ENCODE peak calls at places on chromosomes 2 and 18, in six cellular contexts. R is MM.1S, X is astrocyte of the spinal cord, V is fibroblast of lung, E is prostate gland, W is endothelial cell of umbilical vein. U is an unnamed sample.

GRCh38 chr2:172438064-172438421 is 10.7 kb downstream of the ITGA6 start:
- DNase-seq in R (no peak), V (no peak), X (no peak), W (no peak), E (no peak), U (peak)

GRCh38 chr2:8080063-8080462 is 601.8 kb upstream of the ID2 start:
- DNase-seq in E (no peak), V (no peak), R (no peak), W (no peak), X (no peak), U (no peak)

GRCh38 chr2:96143231-96143847 is 1.9 kb downstream of the DUSP2 start:
- DNase-seq in X (no peak), W (no peak), E (no peak), V (no peak), R (no peak), U (no peak)

GRCh38 chr18:48055351-48055750 is 124.9 kb upstream of the SMAD2 start:
- DNase-seq in E (no peak), X (no peak), W (no peak), R (no peak), V (no peak), U (no peak)

GRCh38 chr2:118058979-118059378 is 29.3 kb upstream of the INSIG2 start:
- DNase-seq in X (peak), V (peak), E (no peak), W (no peak), R (no peak), U (no peak)

GRCh38 chr2:1556286-1556685 is 143.0 kb downstream of the TPO start:
- DNase-seq in X (no peak), V (no peak), E (no peak), R (no peak), W (no peak), U (no peak)

GRCh38 chr2:218161639-218162038 is 5.1 kb downstream of the CXCR1 start:
- DNase-seq in E (no peak), W (no peak), X (no peak), V (no peak), R (no peak), U (no peak)

GRCh38 chr2:42195559-42195958 is 26.4 kb downstream of the EML4 start:
- DNase-seq in X (peak), W (peak), V (peak), E (no peak), R (no peak), U (peak)

GRCh38 chr2:221124542-221125235 is 447.4 kb downstream of the EPHA4 start:
- DNase-seq in V (peak), R (no peak), E (no peak), X (no peak), W (no peak), U (peak)

GRCh38 chr18:11081009-11081532 is 68.3 kb downstream of the PIEZO2 start:
- DNase-seq in W (no peak), V (peak), R (no peak), X (no peak), E (no peak), U (no peak)

GRCh38 chr2:67627456-67627855 is 230.3 kb downstream of the ETAA1 start:
- DNase-seq in R (no peak), W (no peak), E (no peak), X (no peak), V (no peak), U (no peak)

DNA sequence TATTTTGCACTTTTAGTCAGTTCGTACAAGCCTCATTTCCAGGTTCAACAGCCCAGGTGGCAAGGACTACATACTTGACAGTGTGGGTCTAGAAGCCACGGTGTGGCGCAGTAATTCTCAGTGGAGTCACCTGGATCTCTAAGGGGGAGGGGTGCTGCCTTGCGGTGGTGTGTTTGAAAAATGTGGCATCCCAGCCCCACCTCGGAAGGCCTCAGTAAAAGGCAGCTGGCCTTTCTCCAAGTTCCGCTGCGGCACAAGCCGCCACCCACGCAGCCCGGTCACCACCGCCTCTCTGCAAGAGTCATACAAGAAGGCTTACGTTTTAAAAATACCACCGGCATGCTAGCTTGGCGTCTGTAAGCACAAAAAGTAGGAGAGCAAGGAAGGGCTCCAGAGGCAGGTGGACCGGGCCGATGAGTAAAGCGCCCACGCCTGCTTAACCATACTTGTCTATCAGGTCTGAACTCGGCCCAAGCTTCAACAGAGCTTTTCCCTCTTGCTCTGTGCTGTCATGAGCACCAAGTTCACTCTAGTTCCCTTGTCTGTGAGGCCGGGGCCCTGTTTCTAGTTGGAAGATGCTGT is 49.5 kb downstream of the SPRED2 start:
- DNase-seq in V (peak), R (peak), W (no peak), X (peak), E (peak), U (peak)
- H3K4me3 ChIP-seq in V (no peak), R (peak), W (no peak), X (no peak), E (no peak), U (no peak)

DNA sequence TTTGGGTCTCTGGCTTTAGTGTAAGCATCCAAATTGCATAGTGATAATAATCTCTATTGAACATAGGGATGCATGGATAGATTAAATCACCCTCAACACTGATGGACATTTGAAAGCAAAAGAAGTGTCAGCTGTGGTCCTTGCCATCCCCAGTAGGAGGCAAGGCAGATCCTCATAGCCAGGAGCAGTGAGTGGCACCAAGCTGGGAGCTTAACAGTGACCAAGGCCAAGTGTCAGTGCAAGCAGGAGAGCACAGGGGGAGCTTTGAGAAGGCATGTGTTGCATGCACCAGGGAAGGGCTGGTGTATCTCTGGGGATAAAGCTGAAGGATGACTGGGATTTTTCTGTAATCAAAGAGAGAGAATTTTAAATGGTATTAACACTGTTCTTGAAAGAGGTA is 14.7 kb downstream of the SLC14A1 start:
- DNase-seq in V (no peak), E (no peak), W (no peak), R (no peak), X (no peak), U (no peak)
- TF ChIP-seq CTCF in V (no peak), E (no peak), W (no peak), R (no peak), X (no peak), U (no peak)

GRCh38 chr2:163731735-163732134 is 4.1 kb downstream of the FIGN start:
- DNase-seq in R (no peak), V (peak), X (no peak), E (no peak), W (peak), U (no peak)
- H3K4me3 ChIP-seq in R (no peak), V (peak), X (no peak), E (no peak), W (no peak), U (no peak)

DNA sequence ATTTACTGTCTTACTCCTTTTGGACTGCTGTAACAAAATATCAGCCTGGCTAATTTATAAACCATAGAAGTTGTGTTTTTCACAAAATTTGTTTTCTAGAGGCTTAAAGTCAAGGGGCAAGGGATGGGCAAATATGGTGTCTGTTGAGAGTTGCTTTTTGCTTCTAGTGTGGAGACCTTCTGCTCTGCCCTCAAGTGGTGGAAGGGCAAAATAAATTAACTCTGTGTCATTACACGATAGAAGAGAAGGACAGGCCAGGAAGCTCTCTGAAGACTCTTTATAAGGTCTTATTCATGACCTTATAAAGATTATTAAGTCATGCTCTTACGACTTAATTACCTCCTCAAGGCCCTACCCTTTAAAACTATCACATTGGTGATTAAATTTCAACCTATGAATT is 181.2 kb upstream of the LRATD1 start:
- DNase-seq in W (no peak), X (no peak), V (no peak), E (no peak), R (no peak), U (peak)
- TF ChIP-seq CTCF in W (no peak), X (no peak), V (peak), E (no peak), R (no peak), U (peak)

DNA sequence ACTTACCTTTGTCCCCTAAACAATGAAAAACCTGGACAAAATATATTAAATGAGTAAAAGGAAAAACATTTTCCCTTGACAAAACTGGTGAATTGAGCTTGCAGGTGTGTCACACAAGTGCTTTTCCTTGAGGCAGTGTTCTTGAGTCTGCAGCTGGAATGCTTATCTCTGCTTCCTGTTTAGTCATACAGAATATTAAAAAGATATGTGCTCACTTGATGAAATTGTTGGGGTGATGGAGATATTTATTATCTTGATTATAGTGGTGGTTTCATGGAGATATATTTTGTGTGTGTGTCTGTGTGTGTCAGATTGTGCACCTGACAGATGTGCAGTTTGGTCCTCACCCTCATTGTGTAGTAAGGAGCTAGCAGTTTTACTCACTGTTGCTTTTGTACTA is 3.3 kb downstream of the TAF1B start:
- DNase-seq in X (no peak), R (no peak), V (peak), E (no peak), W (peak), U (peak)
- H3K4me3 ChIP-seq in X (no peak), R (no peak), V (no peak), E (no peak), W (no peak), U (no peak)

DNA sequence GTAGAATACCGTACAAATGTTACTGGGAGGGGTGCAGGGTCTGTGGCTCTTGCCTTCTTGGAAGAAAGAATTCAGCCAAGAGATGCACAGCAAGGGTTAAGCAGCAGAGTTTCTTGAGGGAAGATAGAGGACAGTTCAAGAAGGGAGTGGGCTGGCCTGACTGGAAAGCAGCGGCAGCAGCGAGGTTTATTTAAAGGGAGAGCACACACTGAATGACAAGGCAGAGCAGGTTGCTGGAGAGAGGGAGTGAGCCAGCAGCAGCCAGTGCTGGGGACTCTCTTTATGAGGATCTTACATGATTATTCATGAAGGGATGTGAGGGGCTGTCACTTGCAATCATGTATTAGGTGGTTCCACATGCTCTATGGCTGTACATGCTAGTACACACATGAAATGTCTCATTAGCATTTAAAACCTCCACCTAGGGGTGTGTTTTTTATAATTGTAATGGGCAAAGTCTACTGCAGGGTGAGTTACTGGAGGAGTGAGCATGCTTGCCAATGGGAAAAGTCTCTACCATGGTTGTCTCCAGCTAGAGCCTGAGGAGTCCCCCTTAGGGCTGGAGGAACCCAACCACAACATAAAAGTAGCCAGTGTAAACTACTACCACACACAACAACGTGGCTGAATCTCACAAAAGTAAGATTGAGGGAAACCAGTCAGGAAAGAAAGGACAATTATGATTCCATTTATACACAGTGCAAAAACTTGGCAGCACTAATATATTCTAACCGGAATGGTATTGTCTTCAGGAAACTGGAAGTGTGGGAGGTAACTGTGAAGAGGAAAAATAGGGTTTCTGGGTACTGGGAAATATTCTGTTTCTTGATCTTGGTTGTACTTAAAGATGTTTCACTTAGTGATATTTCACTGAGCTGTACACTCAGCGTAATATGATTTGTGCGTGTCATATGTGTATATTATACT is 87.6 kb upstream of the FAM110C start:
- DNase-seq in W (no peak), E (no peak), V (no peak), X (no peak), R (no peak), U (no peak)
- TF ChIP-seq CTCF in W (no peak), E (no peak), V (no peak), X (no peak), R (no peak), U (no peak)

DNA sequence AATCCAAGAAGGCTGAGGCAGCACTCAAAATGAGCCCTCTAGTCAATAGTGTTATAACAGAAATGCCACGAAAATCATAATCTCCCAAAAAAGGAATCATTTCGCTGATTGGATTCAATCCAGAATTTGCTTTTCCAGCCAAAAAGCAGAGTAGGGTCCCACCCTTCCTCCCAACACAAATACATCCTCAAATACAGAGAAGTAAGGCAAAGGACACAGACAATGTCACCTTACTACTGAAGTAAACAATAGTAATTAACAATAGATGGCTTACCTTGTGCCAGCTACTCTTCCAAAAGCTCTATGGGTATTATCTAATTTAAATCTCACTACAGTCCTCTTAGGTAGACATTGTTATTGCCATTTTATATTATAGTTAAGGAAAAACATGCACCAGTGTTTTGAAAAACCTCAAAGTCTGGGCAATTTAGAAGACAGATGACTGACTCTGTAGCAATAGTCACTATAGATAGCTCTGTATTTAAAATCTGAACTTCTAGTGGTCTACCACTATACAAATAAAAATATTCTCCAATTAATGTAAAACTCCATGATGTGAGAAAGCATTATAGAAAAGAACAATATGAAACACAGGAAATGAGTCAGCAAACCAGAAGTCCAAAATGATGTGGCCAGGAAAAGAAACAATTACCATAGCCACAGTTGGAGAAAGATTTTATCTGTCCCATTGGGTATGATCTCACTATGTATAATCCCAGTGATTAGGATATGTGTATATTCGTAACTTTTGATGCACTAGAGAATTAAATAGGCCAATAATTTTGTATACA is 305.0 kb upstream of the ERBB4 start:
- DNase-seq in V (peak), R (no peak), E (no peak), W (peak), X (peak), U (peak)
- H3K4me3 ChIP-seq in V (no peak), R (no peak), E (no peak), W (no peak), X (no peak), U (no peak)

GRCh38 chr18:59852548-59852947 is 47.2 kb upstream of the PMAIP1 start:
- DNase-seq in E (no peak), R (no peak), V (no peak), X (no peak), W (no peak), U (no peak)

GRCh38 chr18:59848002-59848401 is 51.8 kb upstream of the PMAIP1 start:
- DNase-seq in X (no peak), W (no peak), E (no peak), R (no peak), V (no peak), U (peak)

GRCh38 chr18:59851784-59852399 is 47.9 kb upstream of the PMAIP1 start:
- DNase-seq in X (no peak), E (peak), R (no peak), W (no peak), V (no peak), U (no peak)

GRCh38 chr18:59853380-59853779 is 46.4 kb upstream of the PMAIP1 start:
- DNase-seq in R (no peak), X (no peak), W (no peak), E (no peak), V (no peak), U (no peak)
- TF ChIP-seq CTCF in R (no peak), X (no peak), W (no peak), E (no peak), V (no peak), U (no peak)

U was measured in epithelial cell of esophagus.